ENCODE peak calls at places on chromosomes 13 and 19, in six cellular contexts. R is colonic mucosa, B is HCT116, O is iPS DF 6.9, Q is neural progenitor cell, S is right atrium auricular region. T is an unnamed sample. For H3K4me1, the result is how much of the 10 kb centered on the place peaks cover.

GRCh38 chr19:10086032-10086903 is at the start of gene SHFL:
- DNase-seq in B (no peak), Q (peak), R (peak), S (peak), O (no peak), T (peak)

GRCh38 chr13:60583196-60583908 is 186.3 kb downstream of the TDRD3 start:
- DNase-seq in R (peak), O (peak), S (no peak), Q (peak), B (no peak), T (peak)

GRCh38 chr13:32314968-32315254 is 252 bp downstream of the ZAR1L start:
- DNase-seq in O (peak), Q (peak), R (peak), S (peak), B (peak), T (peak)

GRCh38 chr19:49677901-49678674 is 1.0 kb downstream of the PRMT1 start:
- DNase-seq in R (peak), S (peak), B (no peak), O (no peak), Q (peak), T (peak)

GRCh38 chr19:23415561-23416191 is 20.4 kb upstream of the ZNF91 start:
- DNase-seq in O (peak), R (peak), Q (peak), S (no peak), B (no peak), T (no peak)

GRCh38 chr13:58953638-58954037 is 1210.1 kb downstream of the DIAPH3 start:
- DNase-seq in B (no peak), R (no peak), O (no peak), S (no peak), Q (no peak), T (no peak)

GRCh38 chr13:63463782-63464610 is 2048.3 kb upstream of the PCDH20 start:
- DNase-seq in R (no peak), O (no peak), Q (no peak), B (no peak), S (no peak), T (no peak)

GRCh38 chr13:26589754-26590153 is 32.3 kb downstream of the WASF3 start:
- DNase-seq in B (no peak), O (no peak), S (no peak), R (no peak), Q (no peak), T (no peak)

GRCh38 chr19:43711751-43712355 is 4.0 kb upstream of the IRGC start:
- DNase-seq in O (no peak), B (no peak), S (no peak), R (no peak), Q (no peak), T (no peak)

GRCh38 chr13:75226755-75227435 is 255.1 kb downstream of the TBC1D4 start:
- DNase-seq in O (no peak), B (no peak), R (no peak), S (no peak), Q (no peak), T (no peak)

GRCh38 chr13:45782327-45783045 is 69.1 kb downstream of the SIAH3 start:
- DNase-seq in O (no peak), B (no peak), R (no peak), Q (no peak), S (no peak), T (no peak)

GRCh38 chr13:23657056-23657455 is 86.8 kb downstream of the TNFRSF19 start:
- DNase-seq in O (no peak), Q (no peak), S (no peak), B (no peak), R (no peak), T (no peak)

GRCh38 chr19:5966215-5966614 is 11.7 kb downstream of the RANBP3 start:
- DNase-seq in O (no peak), B (no peak), S (no peak), Q (no peak), R (no peak), T (no peak)

GRCh38 chr19:5966941-5967340 is 11.0 kb downstream of the RANBP3 start:
- DNase-seq in O (no peak), B (no peak), Q (no peak), R (no peak), S (no peak), T (no peak)

GRCh38 chr19:5968431-5969373 is 9.2 kb downstream of the RANBP3 start:
- DNase-seq in O (no peak), R (no peak), B (no peak), Q (no peak), S (no peak), T (no peak)

GRCh38 chr19:5967994-5968430 is 9.9 kb downstream of the RANBP3 start:
- DNase-seq in S (no peak), R (peak), B (peak), Q (peak), O (peak), T (peak)

DNA sequence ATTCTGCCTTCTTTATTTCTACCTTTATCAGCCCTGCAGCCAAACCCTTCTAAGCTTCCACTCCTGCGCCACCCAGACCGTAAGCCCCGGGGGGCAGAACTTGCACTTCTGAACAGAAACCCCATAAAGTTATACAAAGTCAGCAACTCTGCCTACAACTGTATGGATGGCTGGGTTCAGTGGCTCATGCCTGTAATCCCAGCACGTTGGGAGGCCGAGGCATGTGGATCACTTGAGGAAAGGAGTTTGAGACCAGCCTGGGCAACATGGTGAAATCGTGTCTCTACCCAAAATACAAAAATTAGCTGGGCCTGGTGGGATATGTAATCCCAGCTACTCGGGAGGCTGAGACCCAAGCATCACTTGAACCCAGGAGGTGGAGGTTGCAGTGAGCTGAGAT is 10.4 kb downstream of the RANBP3 start:
- DNase-seq in Q (no peak), O (no peak), B (no peak), R (no peak), S (no peak), T (no peak)
- H3K4me3 ChIP-seq in Q (no peak), O (no peak), B (no peak), R (no peak), S (no peak), T (no peak)

GRCh38 chr19:18841400-18841799 is 9.6 kb downstream of the UPF1 start:
- DNase-seq in R (no peak), S (no peak), O (no peak), Q (no peak), B (no peak), T (no peak)

GRCh38 chr19:18842166-18842565 is 10.4 kb downstream of the UPF1 start:
- DNase-seq in O (no peak), S (no peak), R (no peak), B (no peak), Q (no peak), T (no peak)

GRCh38 chr19:18843960-18844359 is 12.2 kb downstream of the UPF1 start:
- DNase-seq in Q (no peak), B (no peak), S (no peak), O (no peak), R (no peak), T (no peak)

GRCh38 chr19:18840288-18841260 is 8.8 kb downstream of the UPF1 start:
- DNase-seq in O (no peak), Q (no peak), R (no peak), S (no peak), B (no peak), T (no peak)

DNA sequence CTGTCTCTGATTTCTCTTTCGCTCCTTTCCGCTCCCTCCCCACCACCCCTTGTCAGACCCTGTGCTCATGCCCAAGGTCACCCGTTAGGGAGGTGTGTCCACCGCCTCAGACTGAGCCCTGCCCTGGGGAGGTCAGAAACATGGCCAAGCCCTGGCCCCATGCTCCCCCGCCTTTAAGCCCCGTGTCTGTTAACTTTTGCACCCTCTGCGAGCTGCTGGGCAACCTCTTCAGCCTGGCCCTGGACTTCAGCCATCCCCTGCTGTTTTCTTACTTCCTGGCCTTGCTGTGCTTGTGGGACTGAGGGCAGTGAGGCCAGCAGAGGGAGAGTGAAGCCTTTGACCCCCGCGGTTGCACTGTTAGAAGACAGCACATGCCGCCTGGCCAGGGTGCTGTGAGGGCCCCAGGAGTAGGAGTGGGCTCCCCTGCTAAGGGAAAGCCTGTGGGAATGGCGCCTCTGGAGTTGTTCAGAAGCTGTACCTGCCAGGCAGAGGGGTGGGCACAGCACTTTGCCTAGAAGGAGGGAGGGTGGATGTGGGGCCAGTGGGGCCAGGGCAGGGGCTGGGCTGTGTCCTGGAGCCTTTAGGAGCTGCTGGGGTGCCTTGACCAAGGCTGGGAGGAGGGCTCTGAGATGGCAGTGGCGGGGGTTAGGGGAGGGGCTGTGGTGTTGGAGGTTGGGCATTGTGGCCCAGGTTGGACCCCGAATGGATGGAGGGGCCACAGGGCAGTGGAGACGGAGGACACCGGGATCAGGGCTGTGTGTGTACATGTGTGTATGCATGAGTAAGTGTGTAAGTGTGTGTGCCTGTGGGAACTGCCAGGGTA is 7.9 kb downstream of the UPF1 start:
- DNase-seq in B (no peak), R (no peak), S (no peak), O (no peak), Q (no peak), T (no peak)
- H3K4me1 ChIP-seq in B (under half), R (under half), S (half or more), O (under half), Q (under half), T (under half)

DNA sequence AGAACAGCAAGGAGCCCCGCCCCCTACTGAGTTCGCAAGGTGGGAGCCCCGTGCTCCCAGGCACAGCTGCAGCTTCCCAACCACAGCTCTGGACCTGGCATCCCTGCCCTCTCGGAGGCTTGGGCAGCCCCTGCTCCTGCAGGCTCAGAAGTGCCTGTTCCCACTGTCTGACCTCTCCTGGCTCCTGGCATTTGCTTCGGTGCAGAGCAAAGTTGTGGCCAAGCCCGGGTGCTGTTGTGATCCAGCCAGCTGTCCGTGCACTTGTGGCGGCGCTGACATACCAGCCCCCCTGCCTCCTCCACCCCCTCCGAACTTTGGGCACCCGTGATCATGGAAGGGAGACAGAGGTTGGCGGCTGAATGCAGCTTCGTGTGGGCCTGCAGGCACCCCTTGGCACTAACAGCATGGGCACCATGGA is 1386.8 kb downstream of the PCDH9 start:
- DNase-seq in S (no peak), Q (no peak), O (no peak), R (no peak), B (no peak), T (no peak)
- H3K27ac ChIP-seq in S (no peak), Q (no peak), O (no peak), R (no peak), B (no peak), T (no peak)

GRCh38 chr13:99297330-99297729 is 9.9 kb downstream of the GPR183 start:
- DNase-seq in Q (no peak), O (no peak), B (no peak), S (no peak), R (no peak), T (no peak)
- H3K4me3 ChIP-seq in Q (no peak), O (no peak), B (no peak), S (no peak), R (no peak), T (no peak)

DNA sequence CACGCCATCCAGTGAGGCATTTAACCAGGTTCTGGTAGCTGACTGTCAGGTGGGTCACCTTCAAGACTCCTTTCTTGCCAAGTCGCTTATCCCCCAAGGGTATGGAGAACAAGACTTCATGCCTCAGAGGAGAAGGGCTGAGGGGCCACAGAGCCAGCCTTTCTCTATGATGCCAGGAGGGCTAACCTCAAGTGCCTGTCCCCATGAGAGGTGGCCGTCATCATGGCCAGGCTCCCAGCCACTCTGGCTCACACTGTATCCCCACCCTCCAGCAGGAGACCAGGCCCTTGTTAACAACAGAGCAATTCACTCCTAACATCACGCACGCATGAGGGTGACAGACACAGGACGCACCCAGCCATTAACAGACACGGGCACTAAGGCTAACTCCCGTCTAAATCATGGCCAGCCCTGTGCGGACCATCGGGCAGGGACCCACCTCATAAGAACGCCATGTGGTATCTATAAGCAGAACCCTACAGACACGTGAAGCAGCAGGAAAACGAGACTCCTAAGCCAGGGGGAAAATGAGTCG is 38.6 kb upstream of the ISYNA1 start:
- DNase-seq in S (no peak), Q (no peak), B (no peak), R (no peak), O (no peak), T (no peak)
- H3K4me1 ChIP-seq in S (half or more), Q (under half), B (under half), R (under half), O (under half), T (under half)

DNA sequence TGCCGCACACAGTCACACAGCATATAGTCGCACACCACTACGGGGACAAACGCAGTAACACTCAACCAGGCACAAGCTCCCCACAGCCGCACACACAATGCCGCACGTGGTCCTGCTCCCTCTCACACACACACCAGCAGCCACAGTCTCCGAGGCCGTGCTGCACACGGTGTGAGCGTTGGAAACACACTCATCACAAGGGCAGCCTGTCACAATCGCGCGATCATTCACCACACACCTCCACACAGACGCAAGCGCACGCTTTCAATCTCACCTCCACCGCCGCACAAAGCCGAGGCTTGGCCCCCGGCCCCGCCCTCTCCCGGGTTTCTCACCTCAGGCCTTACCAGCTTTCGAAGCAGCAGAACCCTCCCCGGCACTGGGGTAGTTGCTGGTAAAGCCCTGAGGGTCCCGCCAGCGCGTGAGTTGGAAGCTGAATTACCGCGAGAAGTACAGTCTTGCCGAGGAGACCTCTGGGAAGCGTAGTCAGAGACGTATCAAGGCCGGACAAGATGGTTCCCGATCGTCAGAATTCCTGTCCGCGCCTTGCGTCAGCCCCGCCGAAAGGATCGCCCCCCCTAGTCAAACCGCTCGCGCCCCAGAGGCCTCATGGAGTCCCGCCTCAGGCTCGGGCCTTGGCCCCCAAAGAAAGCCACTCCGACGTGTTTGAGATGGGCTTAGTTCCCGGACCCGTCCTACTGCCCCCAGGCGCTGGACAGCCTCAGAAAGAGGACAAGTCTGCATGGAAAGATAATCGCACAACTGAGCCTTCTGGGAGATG is at the start of gene ZNF566:
- DNase-seq in O (peak), B (peak), S (peak), Q (peak), R (peak), T (peak)
- H3K27ac ChIP-seq in O (no peak), B (peak), S (peak), Q (peak), R (peak), T (peak)